ENCODE peak calls at places on chromosome 12, in five cellular contexts. V, I, C, G and D are unnamed samples.

GRCh38 chr12:57148469-57149308 is 1.3 kb upstream of the LRP1-AS start:
- DNase-seq in V (no peak), I (no peak), C (peak), G (peak), D (no peak)

GRCh38 chr12:15772405-15773018 is 16.7 kb downstream of the EPS8 start:
- DNase-seq in V (no peak), I (no peak), C (no peak), G (peak), D (no peak)

GRCh38 chr12:121905746-121906145 is 12.6 kb upstream of the CFAP251 start:
- DNase-seq in V (no peak), I (no peak), C (no peak), G (no peak), D (no peak)

GRCh38 chr12:85036241-85036707 is at the start of the genes LRRIQ1 and TSPAN19:
- DNase-seq in V (no peak), I (no peak), C (peak), G (peak), D (peak)

GRCh38 chr12:104953323-104953722 is 4.8 kb downstream of the SLC41A2 start:
- DNase-seq in V (no peak), I (no peak), C (peak), G (no peak), D (no peak)

GRCh38 chr12:42790761-42791151 is 201.2 kb upstream of the PRICKLE1 start:
- DNase-seq in V (no peak), I (no peak), C (no peak), G (no peak), D (no peak)

GRCh38 chr12:23611320-23611719 is 338.1 kb downstream of the SOX5 start:
- DNase-seq in V (no peak), I (no peak), C (no peak), G (no peak), D (no peak)

GRCh38 chr12:30692470-30692869 is 3.2 kb downstream of the IPO8 start:
- DNase-seq in V (no peak), I (no peak), C (no peak), G (no peak), D (no peak)

GRCh38 chr12:118979763-118980406 is 1.5 kb upstream of the SRRM4 start:
- DNase-seq in V (no peak), I (no peak), C (peak), G (peak), D (peak)

GRCh38 chr12:125065021-125065752 is at the start of gene AACS:
- DNase-seq in V (peak), I (peak), C (peak), G (peak), D (peak)

GRCh38 chr12:14505626-14506596 is 61.8 kb downstream of the PLBD1 start:
- DNase-seq in V (no peak), I (no peak), C (no peak), G (peak), D (no peak)

GRCh38 chr12:26276709-26277108 is 81.3 kb downstream of the SSPN start:
- DNase-seq in V (no peak), I (no peak), C (no peak), G (no peak), D (no peak)

GRCh38 chr12:6941267-6941666 is 2.3 kb upstream of the RNU7-1 start:
- DNase-seq in V (no peak), I (no peak), C (no peak), G (no peak), D (no peak)

GRCh38 chr12:96258451-96258933 is 64.3 kb downstream of the ELK3 start:
- DNase-seq in V (peak), I (no peak), C (no peak), G (no peak), D (peak)

GRCh38 chr12:4819654-4820053 is 90.1 kb upstream of the KCNA1 start:
- DNase-seq in V (no peak), I (no peak), C (no peak), G (no peak), D (no peak)

GRCh38 chr12:69502342-69503081 is 32.3 kb downstream of the FRS2 start:
- DNase-seq in V (no peak), I (no peak), C (no peak), G (no peak), D (no peak)

GRCh38 chr12:57887631-57888406 is 41.3 kb upstream of the CTDSP2 start:
- DNase-seq in V (no peak), I (no peak), C (no peak), G (no peak), D (no peak)

GRCh38 chr12:115569694-115570093 is 707.8 kb downstream of the MED13L start:
- DNase-seq in V (no peak), I (no peak), C (no peak), G (no peak), D (no peak)

GRCh38 chr12:4191642-4192041 is 81.9 kb upstream of the CCND2 start:
- DNase-seq in V (no peak), I (no peak), C (no peak), G (no peak), D (no peak)

GRCh38 chr12:116123511-116124258 is 153.8 kb downstream of the MED13L start:
- DNase-seq in V (no peak), I (no peak), C (no peak), G (peak), D (peak)

GRCh38 chr12:121026274-121027045 is 10.2 kb upstream of the C12orf43 start:
- DNase-seq in V (no peak), I (no peak), C (no peak), G (peak), D (no peak)

GRCh38 chr12:69066420-69067373 is 133.7 kb upstream of the CPM start:
- DNase-seq in V (no peak), I (no peak), C (no peak), G (no peak), D (no peak)

GRCh38 chr12:3559601-3560294 is 68.7 kb downstream of the PRMT8 start:
- DNase-seq in V (no peak), I (no peak), C (no peak), G (no peak), D (no peak)

GRCh38 chr12:131438874-131439273 is 272.0 kb upstream of the SFSWAP start:
- DNase-seq in V (no peak), I (no peak), C (no peak), G (no peak), D (no peak)

GRCh38 chr12:102965281-102966155 is 8.0 kb downstream of the ASCL1 start:
- DNase-seq in V (no peak), I (no peak), C (no peak), G (no peak), D (no peak)

GRCh38 chr12:69998922-69999321 is 173.9 kb downstream of the MYRFL start:
- DNase-seq in V (no peak), I (no peak), C (no peak), G (no peak), D (no peak)

GRCh38 chr12:9869307-9870161 is at the start of gene CLEC2B:
- DNase-seq in V (peak), I (no peak), C (no peak), G (peak), D (no peak)

GRCh38 chr12:27277846-27278260 is 33.8 kb downstream of the STK38L start:
- DNase-seq in V (no peak), I (no peak), C (peak), G (no peak), D (no peak)

GRCh38 chr12:10718279-10718821 is 4.8 kb downstream of the YBX3 start:
- DNase-seq in V (no peak), I (no peak), C (no peak), G (no peak), D (no peak)

GRCh38 chr12:68207276-68207675 is 18.3 kb downstream of the IL26 start:
- DNase-seq in V (no peak), I (no peak), C (no peak), G (no peak), D (peak)